ENCODE peak calls at places on chromosomes 1 and 21, in four cellular contexts. V, H, R and B are unnamed samples. For H3K4me1, the result is how much of the 10 kb centered on the place peaks cover.

GRCh38 chr1:52629021-52629643 is 3.8 kb upstream of the SHISAL2A start:
- DNase-seq in V (no peak), H (no peak), R (no peak), B (no peak)

GRCh38 chr21:41803316-41803715 is 36.5 kb upstream of the RIPK4 start:
- DNase-seq in V (no peak), H (peak), R (no peak), B (no peak)

GRCh38 chr1:227767401-227768396 is 32.5 kb downstream of the SNAP47 start:
- DNase-seq in V (no peak), H (no peak), R (no peak), B (peak)

GRCh38 chr1:53643061-53643880 is 95.7 kb downstream of the GLIS1 start:
- DNase-seq in V (no peak), H (no peak), R (no peak), B (no peak)

GRCh38 chr1:229579101-229579651 is 20.7 kb upstream of the ABCB10 start:
- DNase-seq in V (peak), H (peak), R (peak), B (no peak)

GRCh38 chr1:147849097-147849873 is 53.3 kb upstream of the GJA8 start:
- DNase-seq in V (no peak), H (peak), R (no peak), B (no peak)

GRCh38 chr1:3001471-3002348 is 19.6 kb upstream of the ACTRT2 start:
- DNase-seq in V (no peak), H (no peak), R (no peak), B (no peak)

GRCh38 chr1:204191481-204191880 is 4.8 kb downstream of the KISS1 start:
- DNase-seq in V (no peak), H (no peak), R (no peak), B (peak)

GRCh38 chr1:8330271-8331125 is 12.6 kb downstream of the SLC45A1 start:
- DNase-seq in V (no peak), H (no peak), R (no peak), B (no peak)

GRCh38 chr1:31798433-31799195 is 17.2 kb downstream of the SPOCD1 start:
- DNase-seq in V (no peak), H (peak), R (no peak), B (no peak)

GRCh38 chr1:220271706-220272046 is 577 bp downstream of the RAB3GAP2 start:
- DNase-seq in V (no peak), H (no peak), R (no peak), B (peak)

GRCh38 chr1:248825909-248826760 is at the start of gene SH3BP5L:
- DNase-seq in V (peak), H (peak), R (peak), B (peak)

GRCh38 chr21:42725416-42725930 is 72.1 kb downstream of the PDE9A start:
- DNase-seq in V (no peak), H (no peak), R (no peak), B (no peak)

GRCh38 chr21:42125571-42126544 is 54.7 kb downstream of the UMODL1 start:
- DNase-seq in V (peak), H (peak), R (no peak), B (peak)

GRCh38 chr1:217425528-217425927 is 205.4 kb downstream of the GPATCH2 start:
- DNase-seq in V (no peak), H (no peak), R (no peak), B (no peak)

GRCh38 chr1:31944205-31945089 is 6.3 kb upstream of the PTP4A2 start:
- DNase-seq in V (peak), H (peak), R (peak), B (peak)

GRCh38 chr21:39650801-39651200 is 38.1 kb downstream of the B3GALT5 start:
- DNase-seq in V (no peak), H (no peak), R (no peak), B (no peak)

GRCh38 chr1:226737819-226738420 is 1.2 kb downstream of the ITPKB start:
- DNase-seq in V (peak), H (peak), R (peak), B (peak)

GRCh38 chr1:245957446-245957845 is 549.6 kb downstream of the SMYD3 start:
- DNase-seq in V (no peak), H (no peak), R (no peak), B (no peak)

GRCh38 chr1:205447457-205448415 is 8.1 kb downstream of the BLACAT1 start:
- DNase-seq in V (no peak), H (peak), R (no peak), B (no peak)

GRCh38 chr1:11670747-11671146 is 6.7 kb downstream of the FBXO6 start:
- DNase-seq in V (no peak), H (no peak), R (no peak), B (no peak)

GRCh38 chr1:36107394-36107793 is 17.6 kb downstream of the COL8A2 start:
- DNase-seq in V (no peak), H (no peak), R (no peak), B (no peak)

GRCh38 chr1:100535264-100535663 is 2.7 kb upstream of the GPR88 start:
- DNase-seq in V (no peak), H (no peak), R (no peak), B (no peak)

GRCh38 chr1:151193304-151193703 is 3.3 kb upstream of the VPS72 start:
- DNase-seq in V (no peak), H (no peak), R (no peak), B (no peak)

GRCh38 chr1:151193856-151194255 is 3.9 kb upstream of the VPS72 start:
- DNase-seq in V (no peak), H (no peak), R (no peak), B (no peak)

GRCh38 chr1:151198254-151199127 is at the start of gene PIP5K1A:
- DNase-seq in V (peak), H (peak), R (peak), B (peak)

GRCh38 chr1:151197863-151198253 is 494 bp upstream of the PIP5K1A start:
- DNase-seq in V (no peak), H (no peak), R (no peak), B (peak)

GRCh38 chr1:151196292-151196800 is 2.0 kb upstream of the PIP5K1A start:
- DNase-seq in V (peak), H (peak), R (no peak), B (peak)
- H3K4me3 ChIP-seq in V (peak), H (peak), R (no peak), B (peak)

DNA sequence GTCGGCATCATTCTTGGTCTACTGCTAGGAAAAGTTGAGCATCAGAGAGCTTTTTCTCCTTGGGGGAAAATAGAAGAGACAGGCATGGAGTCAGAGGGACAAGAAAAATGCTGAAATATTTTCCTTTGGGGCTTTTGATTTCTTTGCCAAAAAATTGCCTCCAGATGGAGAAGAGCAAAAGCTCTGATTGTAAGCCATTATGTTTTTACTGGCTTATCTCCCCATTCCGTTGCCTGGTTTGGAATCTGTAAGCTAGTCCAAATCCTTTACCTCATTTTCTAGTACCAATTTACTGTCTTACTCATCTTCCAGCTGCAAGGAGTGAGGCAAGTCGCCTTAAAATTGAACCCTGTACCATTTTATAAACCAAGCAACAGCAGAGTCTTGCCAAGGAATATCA is 23.3 kb upstream of the NBL1 start:
- DNase-seq in V (no peak), H (no peak), R (no peak), B (no peak)
- H3K4me1 ChIP-seq in V (under half), H (under half), R (under half), B (under half)

DNA sequence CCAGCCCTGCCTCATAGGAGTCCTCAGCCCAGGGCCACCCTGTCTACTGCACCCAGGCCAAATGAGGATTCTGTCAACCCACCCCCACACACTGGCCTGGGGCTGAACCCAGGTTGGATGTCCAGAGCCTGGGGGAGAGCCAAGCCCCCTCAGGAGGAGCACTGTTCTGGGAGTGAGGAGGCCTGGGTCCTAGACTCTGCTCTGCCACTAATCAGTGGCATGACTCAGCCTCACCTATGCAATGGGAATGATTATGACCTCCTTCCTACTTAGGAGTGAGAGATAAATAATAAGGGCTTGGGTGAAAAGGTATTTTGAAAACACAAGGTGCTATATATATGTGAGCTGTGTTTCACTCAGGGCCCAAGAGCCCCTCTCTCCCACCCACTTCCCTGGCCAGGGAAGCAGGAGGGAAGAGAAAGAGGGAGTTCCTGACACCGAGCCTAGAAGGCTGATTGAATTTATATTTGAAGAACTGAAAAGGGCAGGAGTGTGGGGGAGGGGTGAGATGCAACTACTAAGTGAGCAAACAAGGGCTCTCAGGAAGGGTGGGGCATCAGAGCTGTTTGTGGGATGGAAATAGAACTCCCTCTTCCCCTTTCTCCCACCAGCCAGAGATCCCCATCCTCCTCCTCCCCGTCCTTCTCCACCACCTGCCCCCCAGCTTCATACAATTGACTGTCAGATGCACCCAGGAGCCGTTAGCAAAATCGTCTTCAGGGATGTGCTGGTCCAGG is 8.2 kb downstream of the IGSF9 start:
- DNase-seq in V (peak), H (peak), R (no peak), B (peak)
- H3K4me3 ChIP-seq in V (no peak), H (peak), R (no peak), B (no peak)

GRCh38 chr1:56531624-56532358 is 47.6 kb downstream of the PLPP3 start:
- DNase-seq in V (no peak), H (no peak), R (no peak), B (no peak)
- H3K4me1 ChIP-seq in V (under half), H (under half), R (half or more), B (under half)